ENCODE peak calls at places on chromosomes 5 and 9, in nine cellular contexts. Y is aorta, Q is astrocyte, Z is ELR, V is dorsolateral prefrontal cortex, T is NCI-H1105, C is iris pigment epithelial cell, X is activated T-cell treated with anti-CD3 and anti-CD28 coated beads for 48 hours, L is left cardiac atrium. J is an unnamed sample.
A peak's percentile ranks its signal among the peaks of the same experiment; 100 is the strongest.

GRCh38 chr5:146041180-146041789 is 64.1 kb downstream of the PLAC8L1 start:
- DNase-seq in C (no peak), T (no peak), L (no peak), Z (peak; percentile 43), Y (no peak), Q (no peak), X (no peak), V (no peak), J (no peak)

GRCh38 chr5:156037151-156037909 is 289.6 kb upstream of the SGCD start:
- DNase-seq in Q (no peak), Z (no peak), T (no peak), V (no peak), L (no peak), C (no peak), X (no peak), Y (no peak), J (no peak)

GRCh38 chr5:88675159-88675757 is 207.7 kb downstream of the MEF2C start:
- DNase-seq in X (no peak), Z (no peak), T (no peak), Y (no peak), C (no peak), L (no peak), Q (peak; percentile 72), V (peak; percentile 44), J (no peak)

GRCh38 chr5:1733369-1733768 is 66.3 kb downstream of the MRPL36 start:
- DNase-seq in Q (no peak), T (no peak), V (no peak), C (no peak), X (no peak), Y (peak; percentile 62), L (no peak), Z (no peak), J (no peak)

GRCh38 chr5:32325616-32326015 is 12.9 kb upstream of the MTMR12 start:
- DNase-seq in T (no peak), Q (no peak), X (no peak), Z (no peak), V (no peak), L (no peak), C (no peak), Y (no peak), J (no peak)

GRCh38 chr5:59596586-59597348 is 296.8 kb downstream of the PDE4D start:
- DNase-seq in C (peak; percentile 80), T (no peak), X (no peak), Z (peak; percentile 83), Q (peak; percentile 51), Y (no peak), V (no peak), L (no peak), J (no peak)

GRCh38 chr5:94690778-94691177 is 72.3 kb downstream of the SLF1 start:
- DNase-seq in Z (no peak), C (peak; percentile 30), L (no peak), Y (no peak), V (no peak), Q (no peak), X (no peak), T (no peak), J (no peak)

GRCh38 chr5:74322944-74323343 is 317.6 kb downstream of the ENC1 start:
- DNase-seq in C (no peak), Q (no peak), Y (no peak), V (no peak), L (no peak), T (no peak), X (no peak), Z (no peak), J (no peak)

GRCh38 chr9:132487351-132487791 is 77.4 kb downstream of the CFAP77 start:
- DNase-seq in Y (no peak), Q (no peak), C (no peak), T (no peak), X (no peak), Z (no peak), L (no peak), V (no peak), J (no peak)